ENCODE peak calls at places on chromosomes 11 and 22, in six cellular contexts. One of them, this sample, is unnamed.

GRCh38 chr11:93100211-93100610 is 97.6 kb downstream of the SLC36A4 start:
- DNase-seq in effector memory CD4-positive, alpha-beta T cell: no peak
- DNase-seq in mammary epithelial cell: peak; percentile 52
- DNase-seq in SK-N-MC: no peak
- DNase-seq in left lung: no peak
- DNase-seq in mesendoderm: no peak
- DNase-seq in this sample: no peak

GRCh38 chr11:134453441-134453840 is 41.4 kb upstream of the B3GAT1 start:
- DNase-seq in mesendoderm: no peak
- DNase-seq in effector memory CD4-positive, alpha-beta T cell: no peak
- DNase-seq in left lung: no peak
- DNase-seq in mammary epithelial cell: no peak
- DNase-seq in SK-N-MC: no peak
- DNase-seq in this sample: no peak

GRCh38 chr11:14904745-14905103 is 12.7 kb upstream of the CYP2R1 start:
- DNase-seq in mammary epithelial cell: no peak
- DNase-seq in SK-N-MC: no peak
- DNase-seq in mesendoderm: peak; percentile 75
- DNase-seq in left lung: peak; percentile 99
- DNase-seq in effector memory CD4-positive, alpha-beta T cell: peak; percentile 59
- DNase-seq in this sample: peak; percentile 78

GRCh38 chr22:48757581-48757980 is 1070.1 kb downstream of the BRD1 start:
- DNase-seq in left lung: no peak
- DNase-seq in effector memory CD4-positive, alpha-beta T cell: no peak
- DNase-seq in mammary epithelial cell: no peak
- DNase-seq in mesendoderm: no peak
- DNase-seq in SK-N-MC: no peak
- DNase-seq in this sample: peak; percentile 14

GRCh38 chr22:22988785-22989184 is 81.5 kb upstream of the GNAZ start:
- DNase-seq in left lung: no peak
- DNase-seq in effector memory CD4-positive, alpha-beta T cell: no peak
- DNase-seq in mammary epithelial cell: no peak
- DNase-seq in SK-N-MC: no peak
- DNase-seq in mesendoderm: no peak
- DNase-seq in this sample: no peak

GRCh38 chr11:126474220-126474619 is 118.7 kb downstream of the ST3GAL4 start:
- DNase-seq in SK-N-MC: no peak
- DNase-seq in left lung: peak; percentile 53
- DNase-seq in mesendoderm: no peak
- DNase-seq in mammary epithelial cell: no peak
- DNase-seq in effector memory CD4-positive, alpha-beta T cell: no peak
- DNase-seq in this sample: no peak

GRCh38 chr11:71499125-71499524 is 27.9 kb upstream of the KRTAP5-7 start:
- DNase-seq in mammary epithelial cell: no peak
- DNase-seq in mesendoderm: no peak
- DNase-seq in effector memory CD4-positive, alpha-beta T cell: no peak
- DNase-seq in SK-N-MC: no peak
- DNase-seq in left lung: no peak
- DNase-seq in this sample: peak; percentile 14

GRCh38 chr22:46122511-46122971 is 27.8 kb upstream of the PPARA start:
- DNase-seq in mesendoderm: peak; percentile 51
- DNase-seq in mammary epithelial cell: no peak
- DNase-seq in effector memory CD4-positive, alpha-beta T cell: peak; percentile 38
- DNase-seq in left lung: peak; percentile 93
- DNase-seq in SK-N-MC: no peak
- DNase-seq in this sample: peak; percentile 76

GRCh38 chr22:45867118-45867905 is 109.7 kb downstream of the WNT7B start:
- DNase-seq in SK-N-MC: no peak
- DNase-seq in mesendoderm: peak; percentile 58
- DNase-seq in effector memory CD4-positive, alpha-beta T cell: no peak
- DNase-seq in left lung: peak; percentile 83
- DNase-seq in mammary epithelial cell: no peak
- DNase-seq in this sample: peak; percentile 23

GRCh38 chr22:40009231-40009769 is 14.5 kb downstream of the FAM83F start:
- DNase-seq in mesendoderm: peak; percentile 92
- DNase-seq in SK-N-MC: no peak
- DNase-seq in left lung: no peak
- DNase-seq in effector memory CD4-positive, alpha-beta T cell: no peak
- DNase-seq in mammary epithelial cell: peak; percentile 70
- DNase-seq in this sample: peak; percentile 41

GRCh38 chr22:44623771-44624510 is 78.1 kb upstream of the PRR5 start:
- DNase-seq in mammary epithelial cell: no peak
- DNase-seq in left lung: peak; percentile 67
- DNase-seq in mesendoderm: peak; percentile 44
- DNase-seq in SK-N-MC: no peak
- DNase-seq in effector memory CD4-positive, alpha-beta T cell: no peak
- DNase-seq in this sample: no peak

GRCh38 chr22:39658367-39658766 is 87.8 kb downstream of the CACNA1I start:
- DNase-seq in SK-N-MC: no peak
- DNase-seq in mammary epithelial cell: no peak
- DNase-seq in effector memory CD4-positive, alpha-beta T cell: peak; percentile 25
- DNase-seq in mesendoderm: no peak
- DNase-seq in left lung: no peak
- DNase-seq in this sample: no peak

GRCh38 chr22:37245740-37246139 is 1.7 kb upstream of the RAC2 start:
- DNase-seq in left lung: no peak
- DNase-seq in SK-N-MC: no peak
- DNase-seq in mesendoderm: no peak
- DNase-seq in mammary epithelial cell: no peak
- DNase-seq in effector memory CD4-positive, alpha-beta T cell: no peak
- DNase-seq in this sample: no peak

GRCh38 chr11:65574963-65575567 is 788 bp upstream of the EHBP1L1 start:
- DNase-seq in SK-N-MC: no peak
- DNase-seq in left lung: no peak
- DNase-seq in effector memory CD4-positive, alpha-beta T cell: no peak
- DNase-seq in mesendoderm: peak; percentile 54
- DNase-seq in mammary epithelial cell: no peak
- DNase-seq in this sample: peak; percentile 73

GRCh38 chr11:123653997-123654565 is 343 bp downstream of the SCN3B start:
- DNase-seq in left lung: peak; percentile 86
- DNase-seq in mammary epithelial cell: peak; percentile 52
- DNase-seq in SK-N-MC: no peak
- DNase-seq in mesendoderm: no peak
- DNase-seq in effector memory CD4-positive, alpha-beta T cell: no peak
- DNase-seq in this sample: peak; percentile 32

GRCh38 chr11:130476200-130476921 is 27.9 kb downstream of the ADAMTS15 start:
- DNase-seq in mammary epithelial cell: no peak
- DNase-seq in SK-N-MC: no peak
- DNase-seq in left lung: no peak
- DNase-seq in mesendoderm: peak; percentile 62
- DNase-seq in effector memory CD4-positive, alpha-beta T cell: no peak
- DNase-seq in this sample: no peak

GRCh38 chr11:12792590-12792989 is 118.4 kb downstream of the TEAD1 start:
- DNase-seq in mesendoderm: no peak
- DNase-seq in mammary epithelial cell: peak; percentile 68
- DNase-seq in effector memory CD4-positive, alpha-beta T cell: no peak
- DNase-seq in left lung: no peak
- DNase-seq in SK-N-MC: no peak
- DNase-seq in this sample: no peak

GRCh38 chr11:78795862-78796261 is 221.2 kb upstream of the NARS2 start:
- DNase-seq in effector memory CD4-positive, alpha-beta T cell: no peak
- DNase-seq in left lung: no peak
- DNase-seq in mesendoderm: no peak
- DNase-seq in SK-N-MC: no peak
- DNase-seq in mammary epithelial cell: no peak
- DNase-seq in this sample: no peak

DNA sequence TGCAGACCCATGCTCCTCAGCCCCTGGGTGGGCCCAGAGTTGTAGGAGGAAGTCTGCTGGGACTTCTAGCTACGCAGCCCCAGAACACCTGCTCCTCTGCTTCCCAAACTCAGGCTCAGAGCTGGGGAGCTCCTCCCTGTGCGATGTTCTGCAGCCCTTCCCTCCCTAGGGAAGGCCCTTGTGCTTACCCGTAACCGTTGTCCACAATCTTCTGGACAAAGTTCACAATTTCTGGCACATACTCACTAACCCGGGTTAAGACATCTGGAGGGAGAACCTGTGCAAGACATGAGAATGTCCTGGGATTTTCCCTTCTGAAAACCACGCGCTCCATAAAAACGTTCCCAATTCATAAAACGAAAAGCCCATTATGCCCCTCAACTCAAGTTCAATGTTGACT is 28.4 kb downstream of the CARS1 start:
- DNase-seq in mammary epithelial cell: no peak
- DNase-seq in SK-N-MC: no peak
- DNase-seq in left lung: no peak
- DNase-seq in mesendoderm: no peak
- DNase-seq in effector memory CD4-positive, alpha-beta T cell: no peak
- DNase-seq in this sample: no peak
- H3K36me3 ChIP-seq in mammary epithelial cell: peaks cover 28% of the 10 kb centered on the region
- H3K36me3 ChIP-seq in SK-N-MC: peaks cover 84% of the 10 kb centered on the region
- H3K36me3 ChIP-seq in left lung: peaks cover 95% of the 10 kb centered on the region
- H3K36me3 ChIP-seq in mesendoderm: peaks cover 27% of the 10 kb centered on the region
- H3K36me3 ChIP-seq in effector memory CD4-positive, alpha-beta T cell: peaks cover 58% of the 10 kb centered on the region
- H3K36me3 ChIP-seq in this sample: peaks cover 91% of the 10 kb centered on the region

GRCh38 chr22:24407278-24407665 is 20.1 kb upstream of the ADORA2A start:
- DNase-seq in effector memory CD4-positive, alpha-beta T cell: no peak
- DNase-seq in left lung: no peak
- DNase-seq in mammary epithelial cell: no peak
- DNase-seq in SK-N-MC: no peak
- DNase-seq in mesendoderm: no peak
- DNase-seq in this sample: no peak

GRCh38 chr22:24405631-24406321 is 21.6 kb upstream of the ADORA2A start:
- DNase-seq in mesendoderm: no peak
- DNase-seq in effector memory CD4-positive, alpha-beta T cell: no peak
- DNase-seq in SK-N-MC: no peak
- DNase-seq in mammary epithelial cell: no peak
- DNase-seq in left lung: no peak
- DNase-seq in this sample: no peak

GRCh38 chr22:24402460-24403192 is 24.8 kb upstream of the ADORA2A start:
- DNase-seq in SK-N-MC: no peak
- DNase-seq in mammary epithelial cell: peak; percentile 80
- DNase-seq in mesendoderm: no peak
- DNase-seq in effector memory CD4-positive, alpha-beta T cell: no peak
- DNase-seq in left lung: peak; percentile 81
- DNase-seq in this sample: peak; percentile 75

GRCh38 chr22:24406322-24407277 is 20.8 kb upstream of the ADORA2A start:
- DNase-seq in effector memory CD4-positive, alpha-beta T cell: no peak
- DNase-seq in SK-N-MC: no peak
- DNase-seq in mesendoderm: no peak
- DNase-seq in mammary epithelial cell: no peak
- DNase-seq in left lung: no peak
- DNase-seq in this sample: no peak

GRCh38 chr22:24404561-24405275 is 22.7 kb upstream of the ADORA2A start:
- DNase-seq in mesendoderm: no peak
- DNase-seq in SK-N-MC: no peak
- DNase-seq in mammary epithelial cell: no peak
- DNase-seq in left lung: no peak
- DNase-seq in effector memory CD4-positive, alpha-beta T cell: no peak
- DNase-seq in this sample: no peak
- H3K27ac ChIP-seq in mesendoderm: no peak overlapping the region
- H3K27ac ChIP-seq in SK-N-MC: no peak overlapping the region
- H3K27ac ChIP-seq in mammary epithelial cell: no peak overlapping the region
- H3K27ac ChIP-seq in left lung: no peak overlapping the region
- H3K27ac ChIP-seq in effector memory CD4-positive, alpha-beta T cell: no peak overlapping the region
- H3K27ac ChIP-seq in this sample: no peak overlapping the region

GRCh38 chr11:1295086-1295485 is 14.3 kb downstream of the TOLLIP start:
- DNase-seq in mammary epithelial cell: no peak
- DNase-seq in left lung: no peak
- DNase-seq in SK-N-MC: no peak
- DNase-seq in mesendoderm: no peak
- DNase-seq in effector memory CD4-positive, alpha-beta T cell: no peak
- DNase-seq in this sample: no peak

GRCh38 chr11:1293619-1294015 is 15.8 kb downstream of the TOLLIP start:
- DNase-seq in mesendoderm: no peak
- DNase-seq in left lung: peak; percentile 73
- DNase-seq in effector memory CD4-positive, alpha-beta T cell: no peak
- DNase-seq in SK-N-MC: no peak
- DNase-seq in mammary epithelial cell: no peak
- DNase-seq in this sample: peak; percentile 56

GRCh38 chr11:1296287-1296686 is 13.1 kb downstream of the TOLLIP start:
- DNase-seq in mammary epithelial cell: no peak
- DNase-seq in mesendoderm: no peak
- DNase-seq in effector memory CD4-positive, alpha-beta T cell: no peak
- DNase-seq in left lung: no peak
- DNase-seq in SK-N-MC: no peak
- DNase-seq in this sample: no peak

GRCh38 chr11:1297011-1297575 is 12.3 kb downstream of the TOLLIP start:
- DNase-seq in mesendoderm: no peak
- DNase-seq in effector memory CD4-positive, alpha-beta T cell: no peak
- DNase-seq in mammary epithelial cell: no peak
- DNase-seq in SK-N-MC: no peak
- DNase-seq in left lung: peak; percentile 52
- DNase-seq in this sample: peak; percentile 69

DNA sequence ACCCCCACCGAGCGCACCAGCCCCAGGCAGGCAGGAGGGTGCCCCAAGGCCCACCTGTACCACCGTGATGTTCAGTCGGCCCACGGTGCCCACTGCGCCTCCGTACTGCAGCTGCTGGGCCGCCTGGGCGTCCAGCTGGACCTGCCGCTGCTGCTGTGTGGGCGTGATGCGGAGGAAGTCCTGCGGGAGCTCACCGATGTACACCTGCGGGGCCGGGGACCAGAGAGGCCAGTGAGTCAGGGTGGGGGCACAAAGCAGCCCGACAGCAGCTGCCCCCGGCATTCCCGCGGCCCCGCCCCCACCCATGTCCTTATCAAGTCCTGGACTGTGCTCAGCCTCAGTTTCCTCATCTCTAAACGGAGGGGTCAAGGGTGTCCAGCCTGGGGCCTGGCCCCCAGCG is 13.8 kb downstream of the TOLLIP start:
- DNase-seq in SK-N-MC: no peak
- DNase-seq in left lung: no peak
- DNase-seq in mammary epithelial cell: no peak
- DNase-seq in mesendoderm: no peak
- DNase-seq in effector memory CD4-positive, alpha-beta T cell: no peak
- DNase-seq in this sample: no peak
- H3K36me3 ChIP-seq in SK-N-MC: no peaks in the 10 kb centered on the region
- H3K36me3 ChIP-seq in left lung: peaks cover 57% of the 10 kb centered on the region
- H3K36me3 ChIP-seq in mammary epithelial cell: peaks cover 2% of the 10 kb centered on the region
- H3K36me3 ChIP-seq in mesendoderm: no peaks in the 10 kb centered on the region
- H3K36me3 ChIP-seq in effector memory CD4-positive, alpha-beta T cell: peaks cover 32% of the 10 kb centered on the region
- H3K36me3 ChIP-seq in this sample: peaks cover 58% of the 10 kb centered on the region

DNA sequence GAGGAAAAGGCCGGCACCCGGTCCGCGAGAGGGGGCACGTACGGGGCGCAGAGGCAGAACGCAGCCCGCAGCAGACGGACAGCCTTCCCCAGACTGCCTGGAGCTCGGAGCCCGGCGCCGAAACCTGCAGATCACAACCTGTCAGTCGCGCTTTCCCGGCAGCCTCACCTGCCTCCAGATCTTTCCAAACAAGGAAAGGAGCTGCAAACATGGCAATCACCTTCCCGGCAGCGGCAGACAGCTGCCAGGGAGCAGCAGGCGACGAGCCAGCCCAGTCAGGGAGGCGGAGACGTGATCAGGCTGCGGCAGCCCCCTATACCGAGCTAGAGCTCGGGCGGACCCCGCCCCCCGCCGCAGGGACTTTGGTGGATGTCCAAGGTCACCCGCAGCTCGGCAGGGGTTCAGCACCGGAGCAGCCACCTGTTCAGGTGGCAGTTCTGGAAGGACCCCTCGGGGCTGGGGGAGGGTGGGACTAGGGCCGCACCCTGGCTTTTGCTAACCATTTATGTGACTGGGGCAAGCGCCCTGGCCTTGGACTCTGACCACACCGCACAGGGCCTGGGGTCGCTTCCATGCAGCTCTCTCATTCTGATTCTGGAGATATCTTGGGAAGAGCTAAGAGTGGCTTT is 143.8 kb downstream of the NECTIN1 start:
- DNase-seq in left lung: peak; percentile 79
- DNase-seq in mesendoderm: peak; percentile 66
- DNase-seq in effector memory CD4-positive, alpha-beta T cell: no peak
- DNase-seq in SK-N-MC: no peak
- DNase-seq in mammary epithelial cell: peak; percentile 29
- DNase-seq in this sample: peak; percentile 48
- H3K27ac ChIP-seq in left lung: no peak overlapping the region
- H3K27ac ChIP-seq in mesendoderm: no peak overlapping the region
- H3K27ac ChIP-seq in effector memory CD4-positive, alpha-beta T cell: no peak overlapping the region
- H3K27ac ChIP-seq in SK-N-MC: peak overlapping the region; percentile 96
- H3K27ac ChIP-seq in mammary epithelial cell: no peak overlapping the region
- H3K27ac ChIP-seq in this sample: peak overlapping the region; percentile 72

GRCh38 chr11:67498544-67498972 is 6.6 kb downstream of the PITPNM1 start:
- DNase-seq in effector memory CD4-positive, alpha-beta T cell: no peak
- DNase-seq in left lung: peak; percentile 75
- DNase-seq in mammary epithelial cell: no peak
- DNase-seq in SK-N-MC: no peak
- DNase-seq in mesendoderm: no peak
- DNase-seq in this sample: no peak
- H3K36me3 ChIP-seq in effector memory CD4-positive, alpha-beta T cell: peaks cover 73% of the 10 kb centered on the region
- H3K36me3 ChIP-seq in left lung: peaks cover 83% of the 10 kb centered on the region
- H3K36me3 ChIP-seq in mammary epithelial cell: peaks cover 2% of the 10 kb centered on the region
- H3K36me3 ChIP-seq in SK-N-MC: no peaks in the 10 kb centered on the region
- H3K36me3 ChIP-seq in mesendoderm: no peaks in the 10 kb centered on the region
- H3K36me3 ChIP-seq in this sample: peaks cover 9% of the 10 kb centered on the region

This sample was measured in stomach.